ENCODE peak calls at places on chromosome 21, in five cellular contexts. H is C1 segment of cervical spinal cord, O is Calu3, U is posterior vena cava, D is NCI-H2029. G is an unnamed sample.

GRCh38 chr21:44337941-44338895 is 972 bp downstream of the CFAP410 start:
- DNase-seq in H (peak; percentile 46), U (no peak), O (peak; percentile 64), D (no peak), G (peak; percentile 71)

GRCh38 chr21:19440792-19441494 is 1037.4 kb upstream of the TMPRSS15 start:
- DNase-seq in D (no peak), H (no peak), U (no peak), O (no peak), G (no peak)

GRCh38 chr21:18002393-18002792 is 183.2 kb upstream of the C21orf91 start:
- DNase-seq in O (no peak), D (no peak), U (no peak), H (no peak), G (no peak)

GRCh38 chr21:42534901-42535378 is 21.3 kb downstream of the SLC37A1 start:
- DNase-seq in H (no peak), U (no peak), O (no peak), D (no peak), G (no peak)

GRCh38 chr21:38323721-38324591 is 67.2 kb downstream of the KCNJ15 start:
- DNase-seq in H (no peak), U (no peak), O (no peak), D (peak; percentile 85), G (no peak)

GRCh38 chr21:46063734-46064680 is 33.9 kb upstream of the COL6A2 start:
- DNase-seq in H (no peak), U (peak; percentile 74), D (no peak), O (no peak), G (no peak)

GRCh38 chr21:29092102-29092959 is 18.9 kb upstream of the CCT8 start:
- DNase-seq in U (no peak), H (no peak), O (no peak), D (no peak), G (no peak)

GRCh38 chr21:46424062-46424591 is 34.6 kb upstream of the DIP2A start:
- DNase-seq in H (no peak), O (no peak), U (no peak), D (no peak), G (no peak)

GRCh38 chr21:16454371-16454770 is 724.6 kb downstream of the USP25 start:
- DNase-seq in D (no peak), U (no peak), H (no peak), O (no peak), G (no peak)

GRCh38 chr21:36310016-36310415 is 10.0 kb upstream of the MORC3 start:
- DNase-seq in H (no peak), U (no peak), O (no peak), D (no peak), G (no peak)

GRCh38 chr21:42532466-42533181 is 19.0 kb downstream of the SLC37A1 start:
- DNase-seq in O (no peak), U (peak; percentile 94), H (peak; percentile 71), D (peak; percentile 65), G (no peak)

GRCh38 chr21:45012661-45013270 is 61.6 kb upstream of the ADARB1 start:
- DNase-seq in H (no peak), D (no peak), U (peak; percentile 49), O (peak; percentile 40), G (no peak)

GRCh38 chr21:35311985-35312384 is 262.9 kb upstream of the RUNX1 start:
- DNase-seq in U (no peak), O (no peak), D (no peak), H (no peak), G (no peak)

GRCh38 chr21:32772281-32773047 is 909 bp upstream of the PAXBP1 start:
- DNase-seq in U (no peak), O (peak; percentile 7), H (no peak), D (peak; percentile 41), G (peak; percentile 25)

GRCh38 chr21:42061866-42062542 is 9.1 kb upstream of the UMODL1 start:
- DNase-seq in O (no peak), D (peak; percentile 19), U (peak; percentile 76), H (no peak), G (no peak)

GRCh38 chr21:45874716-45875415 is 106.7 kb upstream of the COL6A1 start:
- DNase-seq in D (no peak), O (no peak), U (peak; percentile 81), H (no peak), G (no peak)

GRCh38 chr21:37341254-37341960 is 25.2 kb upstream of the DYRK1A start:
- DNase-seq in D (no peak), H (no peak), O (no peak), U (no peak), G (no peak)

G was measured in NCI-H146.